ENCODE peak calls at places on chromosomes 7 and 10, in five cellular contexts. O is NCI-H774, K is transverse colon, S is germinal center, I is left colon. X is an unnamed sample.

GRCh38 chr10:7184660-7185366 is 226.0 kb downstream of the SFMBT2 start:
- DNase-seq in O (no peak), K (no peak), S (peak; percentile 31), I (no peak), X (no peak)

GRCh38 chr7:36639826-36640225 is 84.5 kb downstream of the AOAH start:
- DNase-seq in O (no peak), K (peak; percentile 48), S (no peak), I (no peak), X (no peak)

GRCh38 chr7:51613911-51614344 is 297.3 kb upstream of the COBL start:
- DNase-seq in O (no peak), K (no peak), S (no peak), I (no peak), X (no peak)

GRCh38 chr7:103113164-103113563 is 35.7 kb downstream of the NAPEPLD start:
- DNase-seq in O (no peak), K (no peak), S (no peak), I (no peak), X (no peak)

GRCh38 chr10:121276046-121276445 is 322.2 kb downstream of the FGFR2 start:
- DNase-seq in O (no peak), K (no peak), S (no peak), I (no peak), X (no peak)

GRCh38 chr10:90020506-90020905 is 319.1 kb downstream of the KIF20B start:
- DNase-seq in O (no peak), K (no peak), S (no peak), I (no peak), X (no peak)

GRCh38 chr10:22531441-22531840 is 182.9 kb downstream of the PIP4K2A start:
- DNase-seq in O (no peak), K (no peak), S (no peak), I (no peak), X (no peak)

GRCh38 chr10:44979281-44980181 is 922 bp upstream of the DEPP1 start:
- DNase-seq in O (no peak), K (no peak), S (no peak), I (no peak), X (no peak)

GRCh38 chr7:121262969-121263368 is 65.8 kb upstream of the WNT16 start:
- DNase-seq in O (no peak), K (no peak), S (no peak), I (no peak), X (no peak)

GRCh38 chr7:22404421-22405023 is 47.6 kb upstream of the RAPGEF5 start:
- DNase-seq in O (no peak), K (no peak), S (no peak), I (no peak), X (no peak)

GRCh38 chr10:94630017-94630688 is 53.4 kb upstream of the CYP2C18 start:
- DNase-seq in O (peak; percentile 2), K (no peak), S (peak; percentile 14), I (no peak), X (no peak)

GRCh38 chr10:91613411-91614253 is 19.2 kb downstream of the PPP1R3C start:
- DNase-seq in O (no peak), K (no peak), S (no peak), I (no peak), X (no peak)

GRCh38 chr10:96671207-96671890 is 49.0 kb downstream of the PIK3AP1 start:
- DNase-seq in O (no peak), K (no peak), S (no peak), I (no peak), X (no peak)

GRCh38 chr7:29940199-29940598 is 49.4 kb downstream of the SCRN1 start:
- DNase-seq in O (no peak), K (no peak), S (no peak), I (no peak), X (no peak)

GRCh38 chr10:29946953-29947700 is 112.3 kb downstream of the JCAD start:
- DNase-seq in O (no peak), K (no peak), S (no peak), I (no peak), X (peak; percentile 55)

GRCh38 chr10:84605802-84606201 is 277.4 kb downstream of the CCSER2 start:
- DNase-seq in O (no peak), K (no peak), S (no peak), I (no peak), X (no peak)

GRCh38 chr10:84172435-84173356 is 905 bp upstream of the GPR15LG start:
- DNase-seq in O (no peak), K (peak; percentile 61), S (no peak), I (peak; percentile 64), X (no peak)

GRCh38 chr7:107697246-107698044 is 36.8 kb downstream of the SLC26A4 start:
- DNase-seq in O (no peak), K (no peak), S (no peak), I (no peak), X (no peak)

GRCh38 chr7:749121-749520 is 22.0 kb upstream of the PRKAR1B start:
- DNase-seq in O (no peak), K (no peak), S (no peak), I (no peak), X (no peak)

GRCh38 chr10:16436367-16436757 is 448 bp upstream of the PTER start:
- DNase-seq in O (no peak), K (peak; percentile 13), S (no peak), I (peak; percentile 33), X (no peak)

GRCh38 chr7:115522174-115522573 is 508.4 kb downstream of the TFEC start:
- DNase-seq in O (no peak), K (no peak), S (no peak), I (no peak), X (no peak)

GRCh38 chr7:45919947-45920542 is 1.0 kb downstream of the IGFBP3 start:
- DNase-seq in O (no peak), K (no peak), S (no peak), I (no peak), X (no peak)

GRCh38 chr10:50855461-50855860 is 30.0 kb downstream of the A1CF start:
- DNase-seq in O (no peak), K (no peak), S (no peak), I (no peak), X (no peak)

GRCh38 chr10:110609592-110609991 is 34.5 kb upstream of the RBM20 start:
- DNase-seq in O (no peak), K (no peak), S (no peak), I (no peak), X (no peak)

GRCh38 chr10:81696609-81697388 is 178.2 kb upstream of the NRG3 start:
- DNase-seq in O (no peak), K (no peak), S (no peak), I (no peak), X (no peak)

GRCh38 chr10:14405076-14406065 is 74.6 kb upstream of the FRMD4A start:
- DNase-seq in O (no peak), K (no peak), S (no peak), I (no peak), X (no peak)

GRCh38 chr10:83713423-83713822 is 425.9 kb upstream of the GHITM start:
- DNase-seq in O (no peak), K (no peak), S (no peak), I (no peak), X (no peak)

GRCh38 chr7:35599642-35600041 is 95.3 kb downstream of the HERPUD2 start:
- DNase-seq in O (no peak), K (no peak), S (no peak), I (no peak), X (no peak)

GRCh38 chr7:33965116-33965827 is 59.9 kb downstream of the BMPER start:
- DNase-seq in O (no peak), K (no peak), S (no peak), I (no peak), X (no peak)

GRCh38 chr7:111290982-111291381 is 200.1 kb downstream of the LRRN3 start:
- DNase-seq in O (no peak), K (no peak), S (no peak), I (no peak), X (no peak)

GRCh38 chr7:134044682-134045081 is 82.5 kb upstream of the LRGUK start:
- DNase-seq in O (no peak), K (no peak), S (no peak), I (no peak), X (no peak)

GRCh38 chr10:86346169-86346793 is 20.3 kb downstream of the GRID1 start:
- DNase-seq in O (no peak), K (no peak), S (no peak), I (no peak), X (no peak)

GRCh38 chr10:121317374-121317773 is 280.9 kb downstream of the FGFR2 start:
- DNase-seq in O (no peak), K (no peak), S (no peak), I (no peak), X (no peak)

GRCh38 chr10:49272251-49273081 is 26.5 kb upstream of the C10orf71 start:
- DNase-seq in O (no peak), K (no peak), S (no peak), I (no peak), X (no peak)

GRCh38 chr7:36904802-36905201 is 180.5 kb upstream of the AOAH start:
- DNase-seq in O (no peak), K (no peak), S (no peak), I (no peak), X (no peak)

GRCh38 chr10:97399843-97400545 is 1.1 kb downstream of the RRP12 start:
- DNase-seq in O (no peak), K (peak; percentile 60), S (peak; percentile 49), I (peak; percentile 70), X (no peak)

GRCh38 chr10:121927361-121927840 is 430 bp downstream of the ATE1 start:
- DNase-seq in O (no peak), K (peak; percentile 73), S (peak; percentile 43), I (peak; percentile 72), X (peak; percentile 53)